ENCODE peak calls at places on chromosomes 11 and 22, in four cellular contexts. A is type B pancreatic cell; B is activated CD4-positive, alpha-beta T cell treated with anti-CD3 and anti-CD28 coated beads, Interleukin-2, amount 10 ng/mL, durations not matched to agents 24 days and 14 days; F is IMR-90. G is an unnamed sample.
A peak's percentile ranks its signal among the peaks of the same experiment; 100 is the strongest.

GRCh38 chr11:106302416-106302815 is 225.0 kb downstream of the AASDHPPT start:
- DNase-seq in A (no peak), B (no peak), F (no peak), G (no peak)

GRCh38 chr11:554824-555499 is 5.6 kb downstream of the LMNTD2 start:
- DNase-seq in A (no peak), B (peak; percentile 93), F (no peak), G (peak; percentile 87)

GRCh38 chr22:41620646-41621098 is at the start of gene DESI1:
- DNase-seq in A (no peak), B (no peak), F (no peak), G (peak; percentile 24)

GRCh38 chr11:60314607-60315321 is 12.3 kb upstream of the MS4A6E start:
- DNase-seq in A (no peak), B (no peak), F (no peak), G (no peak)

GRCh38 chr22:43331064-43331435 is 12.1 kb downstream of the SCUBE1 start:
- DNase-seq in A (no peak), B (no peak), F (no peak), G (no peak)

GRCh38 chr11:57072640-57073039 is 83.9 kb downstream of the OR5AK2 start:
- DNase-seq in A (no peak), B (no peak), F (peak; percentile 97), G (no peak)

GRCh38 chr11:118120793-118121192 is 31.8 kb downstream of the SCN4B start:
- DNase-seq in A (no peak), B (no peak), F (no peak), G (no peak)

GRCh38 chr11:125085301-125086081 is 22.4 kb downstream of the SLC37A2 start:
- DNase-seq in A (no peak), B (no peak), F (no peak), G (no peak)

GRCh38 chr11:1876361-1877063 is 15.2 kb downstream of the PRR33 start:
- DNase-seq in A (no peak), B (no peak), F (no peak), G (peak; percentile 75)

GRCh38 chr22:44424131-44424711 is 73.8 kb downstream of the RTL6 start:
- DNase-seq in A (no peak), B (no peak), F (no peak), G (no peak)

GRCh38 chr11:15942936-15943335 is 413.4 kb downstream of the SOX6 start:
- DNase-seq in A (no peak), B (no peak), F (no peak), G (no peak)

GRCh38 chr11:86072211-86072610 is 3.3 kb upstream of the PICALM start:
- DNase-seq in A (no peak), B (no peak), F (no peak), G (no peak)

GRCh38 chr11:68312117-68312779 is at the start of gene LRP5:
- DNase-seq in A (no peak), B (peak; percentile 73), F (peak; percentile 10), G (peak; percentile 66)

GRCh38 chr11:74019860-74020259 is 11.0 kb upstream of the UCP3 start:
- DNase-seq in A (no peak), B (peak; percentile 70), F (peak; percentile 24), G (no peak)

GRCh38 chr22:30404307-30404706 is 7.5 kb downstream of the SEC14L2 start:
- DNase-seq in A (no peak), B (no peak), F (no peak), G (no peak)

GRCh38 chr11:67600324-67601029 is 6.3 kb upstream of the NDUFV1 start:
- DNase-seq in A (no peak), B (no peak), F (no peak), G (no peak)

GRCh38 chr11:32892355-32893090 is at the start of gene QSER1:
- DNase-seq in A (peak; percentile 79), B (peak; percentile 89), F (peak; percentile 41), G (peak; percentile 74)

GRCh38 chr11:69531071-69531716 is 49.7 kb downstream of the LINC01488 start:
- DNase-seq in A (no peak), B (no peak), F (no peak), G (no peak)

GRCh38 chr11:326842-327580 is 6.4 kb upstream of the IFITM3 start:
- DNase-seq in A (no peak), B (peak; percentile 87), F (peak; percentile 42), G (no peak)

GRCh38 chr22:41870786-41871185 is 37.9 kb downstream of the SREBF2 start:
- DNase-seq in A (no peak), B (no peak), F (no peak), G (no peak)

GRCh38 chr11:789951-790350 is at the start of gene CEND1:
- DNase-seq in A (no peak), B (peak; percentile 87), F (peak; percentile 54), G (peak; percentile 48)

GRCh38 chr22:33640900-33641299 is 279.4 kb downstream of the LARGE1 start:
- DNase-seq in A (no peak), B (no peak), F (no peak), G (no peak)

GRCh38 chr11:112617089-112617407 is 344.2 kb upstream of the NCAM1 start:
- DNase-seq in A (no peak), B (no peak), F (no peak), G (no peak)

GRCh38 chr22:25741692-25742626 is at the start of gene MYO18B:
- DNase-seq in A (no peak), B (no peak), F (no peak), G (no peak)

GRCh38 chr22:19806213-19807160 is 45.9 kb downstream of the TBX1 start:
- DNase-seq in A (no peak), B (no peak), F (no peak), G (no peak)

GRCh38 chr11:29328961-29329441 is 687.8 kb downstream of the KCNA4 start:
- DNase-seq in A (no peak), B (no peak), F (peak; percentile 95), G (peak; percentile 12)